ENCODE peak calls at places on chromosomes 11 and 22, in nine cellular contexts. One of them, this sample, is unnamed.

GRCh38 chr11:3929689-3930088 is 74.2 kb downstream of the STIM1 start:
- DNase-seq in mammary epithelial cell: no peak
- DNase-seq in DND-41: no peak
- DNase-seq in NB4: no peak
- DNase-seq in HL-60: no peak
- DNase-seq in Peyer's patch: no peak
- DNase-seq in GM23248: no peak
- DNase-seq in cardiac fibroblast: no peak
- DNase-seq in neural progenitor cell: no peak
- DNase-seq in this sample: no peak

GRCh38 chr22:47283616-47284270 is 521.3 kb downstream of the TBC1D22A start:
- DNase-seq in mammary epithelial cell: no peak
- DNase-seq in GM23248: no peak
- DNase-seq in HL-60: no peak
- DNase-seq in DND-41: no peak
- DNase-seq in Peyer's patch: no peak
- DNase-seq in cardiac fibroblast: no peak
- DNase-seq in NB4: no peak
- DNase-seq in neural progenitor cell: no peak
- DNase-seq in this sample: no peak

GRCh38 chr22:33925194-33925593 is 4.9 kb upstream of the LARGE1 start:
- DNase-seq in neural progenitor cell: no peak
- DNase-seq in cardiac fibroblast: no peak
- DNase-seq in GM23248: no peak
- DNase-seq in NB4: no peak
- DNase-seq in mammary epithelial cell: no peak
- DNase-seq in Peyer's patch: no peak
- DNase-seq in HL-60: no peak
- DNase-seq in DND-41: no peak
- DNase-seq in this sample: no peak

GRCh38 chr11:89181111-89181510 is 3.4 kb downstream of the TYR start:
- DNase-seq in Peyer's patch: no peak
- DNase-seq in cardiac fibroblast: no peak
- DNase-seq in HL-60: no peak
- DNase-seq in mammary epithelial cell: no peak
- DNase-seq in DND-41: no peak
- DNase-seq in neural progenitor cell: no peak
- DNase-seq in NB4: no peak
- DNase-seq in GM23248: no peak
- DNase-seq in this sample: no peak

GRCh38 chr11:120134106-120134930 is 3.6 kb downstream of the TRIM29 start:
- DNase-seq in GM23248: no peak
- DNase-seq in HL-60: no peak
- DNase-seq in Peyer's patch: peak
- DNase-seq in DND-41: no peak
- DNase-seq in NB4: no peak
- DNase-seq in neural progenitor cell: no peak
- DNase-seq in mammary epithelial cell: no peak
- DNase-seq in cardiac fibroblast: no peak
- DNase-seq in this sample: no peak

GRCh38 chr11:114026355-114026754 is 33.2 kb upstream of the ZBTB16 start:
- DNase-seq in cardiac fibroblast: peak
- DNase-seq in Peyer's patch: peak
- DNase-seq in NB4: peak
- DNase-seq in mammary epithelial cell: no peak
- DNase-seq in DND-41: peak
- DNase-seq in HL-60: peak
- DNase-seq in GM23248: peak
- DNase-seq in neural progenitor cell: peak
- DNase-seq in this sample: no peak

GRCh38 chr11:33256031-33256807 is 962 bp upstream of the HIPK3 start:
- DNase-seq in GM23248: peak
- DNase-seq in cardiac fibroblast: no peak
- DNase-seq in DND-41: no peak
- DNase-seq in neural progenitor cell: peak
- DNase-seq in Peyer's patch: no peak
- DNase-seq in mammary epithelial cell: no peak
- DNase-seq in NB4: no peak
- DNase-seq in HL-60: no peak
- DNase-seq in this sample: no peak

GRCh38 chr11:3158131-3158591 is 6.9 kb downstream of the OSBPL5 start:
- DNase-seq in HL-60: no peak
- DNase-seq in Peyer's patch: no peak
- DNase-seq in cardiac fibroblast: no peak
- DNase-seq in GM23248: no peak
- DNase-seq in DND-41: no peak
- DNase-seq in NB4: no peak
- DNase-seq in neural progenitor cell: no peak
- DNase-seq in mammary epithelial cell: no peak
- DNase-seq in this sample: no peak

GRCh38 chr11:64007629-64008282 is 21.5 kb downstream of the OTUB1 start:
- DNase-seq in NB4: no peak
- DNase-seq in HL-60: no peak
- DNase-seq in DND-41: no peak
- DNase-seq in Peyer's patch: peak
- DNase-seq in mammary epithelial cell: no peak
- DNase-seq in cardiac fibroblast: peak
- DNase-seq in neural progenitor cell: peak
- DNase-seq in GM23248: peak
- DNase-seq in this sample: peak

GRCh38 chr11:17722000-17722643 is 2.8 kb downstream of the MYOD1 start:
- DNase-seq in DND-41: no peak
- DNase-seq in mammary epithelial cell: no peak
- DNase-seq in HL-60: peak
- DNase-seq in neural progenitor cell: peak
- DNase-seq in Peyer's patch: no peak
- DNase-seq in NB4: no peak
- DNase-seq in cardiac fibroblast: peak
- DNase-seq in GM23248: peak
- DNase-seq in this sample: peak

GRCh38 chr22:19597399-19597735 is 73.2 kb upstream of the CLDN5 start:
- DNase-seq in mammary epithelial cell: no peak
- DNase-seq in neural progenitor cell: no peak
- DNase-seq in cardiac fibroblast: no peak
- DNase-seq in NB4: peak
- DNase-seq in GM23248: no peak
- DNase-seq in DND-41: peak
- DNase-seq in Peyer's patch: peak
- DNase-seq in HL-60: no peak
- DNase-seq in this sample: no peak
- H3K4me3 ChIP-seq in mammary epithelial cell: no peak
- H3K4me3 ChIP-seq in neural progenitor cell: no peak
- H3K4me3 ChIP-seq in cardiac fibroblast: no peak
- H3K4me3 ChIP-seq in NB4: no peak
- H3K4me3 ChIP-seq in GM23248: no peak
- H3K4me3 ChIP-seq in DND-41: no peak
- H3K4me3 ChIP-seq in Peyer's patch: no peak
- H3K4me3 ChIP-seq in HL-60: no peak
- H3K4me3 ChIP-seq in this sample: no peak

GRCh38 chr22:26990503-26991189 is 333.3 kb downstream of the MIAT start:
- DNase-seq in DND-41: no peak
- DNase-seq in mammary epithelial cell: no peak
- DNase-seq in neural progenitor cell: no peak
- DNase-seq in GM23248: no peak
- DNase-seq in HL-60: no peak
- DNase-seq in cardiac fibroblast: no peak
- DNase-seq in Peyer's patch: no peak
- DNase-seq in NB4: no peak
- DNase-seq in this sample: no peak

GRCh38 chr22:26983311-26983710 is 325.9 kb downstream of the MIAT start:
- DNase-seq in HL-60: no peak
- DNase-seq in NB4: no peak
- DNase-seq in DND-41: no peak
- DNase-seq in Peyer's patch: no peak
- DNase-seq in cardiac fibroblast: no peak
- DNase-seq in neural progenitor cell: no peak
- DNase-seq in mammary epithelial cell: peak
- DNase-seq in GM23248: peak
- DNase-seq in this sample: no peak

GRCh38 chr22:26985217-26985616 is 327.8 kb downstream of the MIAT start:
- DNase-seq in HL-60: no peak
- DNase-seq in DND-41: no peak
- DNase-seq in GM23248: no peak
- DNase-seq in neural progenitor cell: no peak
- DNase-seq in NB4: no peak
- DNase-seq in cardiac fibroblast: no peak
- DNase-seq in Peyer's patch: no peak
- DNase-seq in mammary epithelial cell: no peak
- DNase-seq in this sample: no peak

GRCh38 chr22:26986051-26986881 is 328.9 kb downstream of the MIAT start:
- DNase-seq in mammary epithelial cell: no peak
- DNase-seq in Peyer's patch: no peak
- DNase-seq in NB4: no peak
- DNase-seq in HL-60: no peak
- DNase-seq in neural progenitor cell: peak
- DNase-seq in cardiac fibroblast: no peak
- DNase-seq in DND-41: no peak
- DNase-seq in GM23248: no peak
- DNase-seq in this sample: no peak

DNA sequence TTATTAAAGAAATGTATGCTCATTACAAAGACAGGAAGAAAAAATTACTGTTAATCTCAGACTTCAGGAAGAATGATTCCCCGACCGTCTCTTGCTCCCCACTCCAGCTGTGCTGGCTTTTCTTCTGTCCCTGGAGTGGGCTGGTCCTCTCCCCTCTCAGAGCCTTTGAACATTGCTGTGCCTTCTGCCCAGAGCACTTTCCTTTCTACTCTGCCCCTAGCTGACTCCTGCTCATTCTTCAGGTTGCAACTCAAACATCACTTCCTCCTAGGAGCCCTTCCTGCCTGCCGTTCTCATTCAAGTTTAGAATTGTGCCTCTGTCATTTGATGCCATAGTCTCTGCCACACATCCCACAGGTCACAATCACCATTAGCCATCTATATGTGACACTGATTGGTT is 329.5 kb downstream of the MIAT start:
- DNase-seq in GM23248: no peak
- DNase-seq in NB4: no peak
- DNase-seq in mammary epithelial cell: no peak
- DNase-seq in Peyer's patch: no peak
- DNase-seq in HL-60: no peak
- DNase-seq in DND-41: no peak
- DNase-seq in cardiac fibroblast: no peak
- DNase-seq in neural progenitor cell: peak
- DNase-seq in this sample: no peak
- H3K4me3 ChIP-seq in GM23248: no peak
- H3K4me3 ChIP-seq in NB4: no peak
- H3K4me3 ChIP-seq in mammary epithelial cell: no peak
- H3K4me3 ChIP-seq in Peyer's patch: no peak
- H3K4me3 ChIP-seq in HL-60: no peak
- H3K4me3 ChIP-seq in DND-41: no peak
- H3K4me3 ChIP-seq in cardiac fibroblast: no peak
- H3K4me3 ChIP-seq in neural progenitor cell: peak
- H3K4me3 ChIP-seq in this sample: no peak

GRCh38 chr22:29072979-29073617 is at the start of gene KREMEN1:
- DNase-seq in cardiac fibroblast: no peak
- DNase-seq in mammary epithelial cell: no peak
- DNase-seq in GM23248: no peak
- DNase-seq in DND-41: peak
- DNase-seq in neural progenitor cell: peak
- DNase-seq in NB4: peak
- DNase-seq in HL-60: no peak
- DNase-seq in Peyer's patch: no peak
- DNase-seq in this sample: no peak
- H3K4me3 ChIP-seq in cardiac fibroblast: peak
- H3K4me3 ChIP-seq in mammary epithelial cell: peak
- H3K4me3 ChIP-seq in GM23248: peak
- H3K4me3 ChIP-seq in DND-41: peak
- H3K4me3 ChIP-seq in neural progenitor cell: peak
- H3K4me3 ChIP-seq in NB4: peak
- H3K4me3 ChIP-seq in HL-60: peak
- H3K4me3 ChIP-seq in Peyer's patch: peak
- H3K4me3 ChIP-seq in this sample: peak

DNA sequence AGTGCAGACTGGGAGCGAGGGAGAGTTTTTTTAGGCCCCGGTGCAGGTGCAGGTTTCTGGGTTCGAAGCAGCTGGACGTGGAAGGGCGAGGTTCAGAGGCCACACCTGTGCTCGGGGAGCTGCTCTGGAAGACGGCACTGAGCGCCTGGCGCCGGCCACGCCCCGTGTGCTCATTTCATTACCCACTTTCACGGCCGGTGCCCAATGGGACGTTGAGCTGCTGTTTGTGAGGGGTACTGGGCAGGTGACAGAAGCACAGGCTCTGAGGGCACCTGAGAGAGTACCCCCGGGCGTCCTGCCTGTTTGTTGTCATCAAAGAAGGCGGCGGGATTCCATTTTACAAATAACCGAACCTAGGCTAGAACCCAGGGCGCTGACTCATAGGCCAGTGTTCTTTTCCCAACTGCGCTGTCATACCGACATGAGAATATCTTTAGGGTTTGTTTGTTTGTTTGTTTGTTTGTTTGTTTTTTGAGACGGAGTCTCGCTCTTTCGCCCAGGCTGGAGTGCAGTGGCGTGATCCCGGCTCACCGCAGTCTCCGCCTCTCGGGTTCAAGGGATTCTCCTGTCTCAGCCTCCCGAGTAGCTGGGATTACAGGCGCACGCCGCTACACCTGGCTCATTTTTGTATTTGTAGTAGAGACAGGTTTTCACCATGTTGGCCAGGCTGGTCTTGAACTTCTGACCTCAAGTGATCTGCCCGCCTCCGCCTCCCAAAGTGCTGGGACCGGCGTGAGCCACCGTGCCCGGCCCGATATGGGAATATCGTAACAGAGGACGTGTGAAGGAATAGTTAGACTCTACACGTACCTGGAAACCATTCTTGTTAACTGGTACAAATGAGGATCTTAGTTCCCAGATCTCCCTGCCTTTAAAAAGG is 16.6 kb upstream of the SPTBN2 start:
- DNase-seq in cardiac fibroblast: no peak
- DNase-seq in Peyer's patch: peak
- DNase-seq in NB4: no peak
- DNase-seq in neural progenitor cell: peak
- DNase-seq in mammary epithelial cell: peak
- DNase-seq in GM23248: peak
- DNase-seq in DND-41: peak
- DNase-seq in HL-60: no peak
- DNase-seq in this sample: peak
- H3K4me3 ChIP-seq in cardiac fibroblast: peak
- H3K4me3 ChIP-seq in Peyer's patch: peak
- H3K4me3 ChIP-seq in NB4: peak
- H3K4me3 ChIP-seq in neural progenitor cell: peak
- H3K4me3 ChIP-seq in mammary epithelial cell: peak
- H3K4me3 ChIP-seq in GM23248: peak
- H3K4me3 ChIP-seq in DND-41: peak
- H3K4me3 ChIP-seq in HL-60: peak
- H3K4me3 ChIP-seq in this sample: peak